ENCODE peak calls at places on chromosomes 3 and 15, in five cellular contexts. Y, P, J, T and X are unnamed samples.
A peak's percentile ranks its signal among the peaks of the same experiment; 100 is the strongest.

GRCh38 chr3:170023165-170023564 is 14.6 kb upstream of the GPR160 start:
- DNase-seq in T (no peak), P (no peak), Y (no peak), J (no peak), X (no peak)

GRCh38 chr3:177203689-177204395 is 6.6 kb upstream of the TBL1XR1 start:
- DNase-seq in J (no peak), T (no peak), P (no peak), Y (no peak), X (no peak)

GRCh38 chr3:32200490-32200889 is 38.0 kb upstream of the CMTM8 start:
- DNase-seq in Y (no peak), J (no peak), P (no peak), T (no peak), X (no peak)

GRCh38 chr15:57290192-57290591 is 86.1 kb upstream of the CGNL1 start:
- DNase-seq in P (no peak), Y (no peak), J (no peak), T (no peak), X (no peak)

GRCh38 chr15:83178387-83178786 is 29.2 kb downstream of the HDGFL3 start:
- DNase-seq in T (no peak), Y (no peak), J (no peak), P (no peak), X (no peak)

GRCh38 chr15:95875141-95875643 is 455.3 kb upstream of the NR2F2 start:
- DNase-seq in Y (no peak), T (no peak), J (no peak), P (no peak), X (no peak)

GRCh38 chr15:55196011-55196410 is 730 bp downstream of the RSL24D1 start:
- DNase-seq in Y (no peak), J (no peak), T (no peak), P (no peak), X (no peak)

GRCh38 chr15:68234060-68234459 is 4.5 kb upstream of the CLN6 start:
- DNase-seq in T (no peak), P (no peak), Y (no peak), J (no peak), X (no peak)

GRCh38 chr3:54950391-54951003 is 22.6 kb upstream of the LRTM1 start:
- DNase-seq in Y (no peak), J (no peak), P (no peak), T (no peak), X (no peak)

GRCh38 chr15:59689626-59690236 is 611 bp upstream of the BNIP2 start:
- DNase-seq in T (peak; percentile 71), Y (peak; percentile 69), J (peak; percentile 76), P (peak; percentile 55), X (peak; percentile 74)

GRCh38 chr3:126849768-126850167 is 133.1 kb upstream of the PLXNA1 start:
- DNase-seq in T (no peak), Y (no peak), J (no peak), P (no peak), X (no peak)

GRCh38 chr3:124859025-124859424 is 28.1 kb downstream of the ITGB5 start:
- DNase-seq in J (no peak), T (no peak), P (no peak), Y (no peak), X (no peak)

GRCh38 chr3:106540743-106541142 is 671.9 kb upstream of the CBLB start:
- DNase-seq in J (no peak), P (no peak), Y (no peak), T (no peak), X (no peak)

GRCh38 chr3:122784436-122784835 is 9.2 kb downstream of the HSPBAP1 start:
- DNase-seq in T (no peak), J (no peak), Y (no peak), P (no peak), X (no peak)

GRCh38 chr3:61832375-61833229 is 271.2 kb downstream of the PTPRG start:
- DNase-seq in T (no peak), Y (no peak), P (no peak), J (no peak), X (no peak)

GRCh38 chr3:63954182-63954581 is 42.0 kb upstream of the SCAANT1 start:
- DNase-seq in P (no peak), J (no peak), T (no peak), Y (no peak), X (no peak)

GRCh38 chr15:75921732-75922703 is 18.3 kb downstream of the FBXO22 start:
- DNase-seq in P (peak; percentile 48), Y (no peak), T (no peak), J (peak; percentile 12), X (no peak)

GRCh38 chr3:15903164-15903563 is 105.4 kb upstream of the ANKRD28 start:
- DNase-seq in J (no peak), T (no peak), P (no peak), Y (no peak), X (no peak)

GRCh38 chr3:11120091-11120845 is 34.0 kb upstream of the HRH1 start:
- DNase-seq in P (no peak), Y (no peak), T (no peak), J (no peak), X (no peak)

GRCh38 chr15:85614059-85614458 is 180.7 kb downstream of the KLHL25 start:
- DNase-seq in P (no peak), J (no peak), Y (no peak), T (no peak), X (no peak)

GRCh38 chr3:43794776-43795175 is 104.0 kb downstream of the ABHD5 start:
- DNase-seq in J (no peak), T (no peak), P (peak; percentile 19), Y (no peak), X (no peak)

GRCh38 chr3:56207913-56208312 is 260.4 kb downstream of the ERC2 start:
- DNase-seq in Y (no peak), J (no peak), T (no peak), P (no peak), X (no peak)

GRCh38 chr3:184740509-184741258 is 28.8 kb upstream of the MAGEF1 start:
- DNase-seq in J (no peak), P (peak; percentile 54), Y (no peak), T (no peak), X (no peak)

GRCh38 chr3:185658504-185658912 is 72.4 kb downstream of the SENP2 start:
- DNase-seq in P (no peak), T (no peak), Y (no peak), J (no peak), X (no peak)

GRCh38 chr3:23324745-23325144 is 121.6 kb downstream of the UBE2E2 start:
- DNase-seq in Y (no peak), J (no peak), P (no peak), T (no peak), X (no peak)

GRCh38 chr15:77974098-77974414 is 103.5 kb downstream of the TBC1D2B start:
- DNase-seq in Y (no peak), J (no peak), P (no peak), T (no peak), X (no peak)